ENCODE peak calls at places on chromosomes 7 and 10, in eight cellular contexts. S is HCT116, Q is IMR-90, H is H54, U is tibial nerve, N is sigmoid colon, E is spleen, T is ovary. C is an unnamed sample.

GRCh38 chr10:71708301-71708703 is 11.3 kb downstream of the C10orf105 start:
- DNase-seq in N (no peak), T (peak), H (peak), Q (no peak), E (peak), U (peak), S (no peak), C (peak)

GRCh38 chr7:104859754-104860426 is 154.1 kb upstream of the KMT2E start:
- DNase-seq in T (no peak), S (no peak), E (no peak), Q (no peak), U (no peak), H (no peak), N (no peak), C (no peak)

GRCh38 chr10:125281091-125281490 is 120.7 kb upstream of the CTBP2 start:
- DNase-seq in U (no peak), H (no peak), N (no peak), S (no peak), E (no peak), Q (no peak), T (no peak), C (no peak)

GRCh38 chr10:79242620-79243152 is 104.6 kb upstream of the PPIF start:
- DNase-seq in U (no peak), T (peak), Q (peak), N (peak), H (no peak), E (peak), S (no peak), C (peak)

GRCh38 chr10:95788830-95789229 is 32.9 kb downstream of the ENTPD1 start:
- DNase-seq in T (no peak), N (no peak), H (no peak), S (no peak), Q (peak), U (no peak), E (no peak), C (no peak)

GRCh38 chr7:33722383-33723096 is 182.8 kb upstream of the BMPER start:
- DNase-seq in S (peak), T (no peak), U (no peak), H (peak), N (no peak), E (no peak), Q (peak), C (no peak)

GRCh38 chr10:86801995-86802394 is 45.6 kb downstream of the BMPR1A start:
- DNase-seq in H (no peak), N (no peak), S (no peak), Q (no peak), U (no peak), T (no peak), E (no peak), C (no peak)

GRCh38 chr10:83253272-83253671 is 886.0 kb upstream of the GHITM start:
- DNase-seq in S (no peak), Q (no peak), N (no peak), H (no peak), T (no peak), E (no peak), U (no peak), C (no peak)

GRCh38 chr7:32275216-32275979 is 205.2 kb upstream of the PDE1C start:
- DNase-seq in H (no peak), Q (no peak), E (no peak), U (no peak), S (no peak), N (no peak), T (no peak), C (no peak)

GRCh38 chr10:31242902-31243301 is 76.1 kb upstream of the ZEB1 start:
- DNase-seq in H (peak), N (no peak), Q (peak), S (peak), T (no peak), E (peak), U (no peak), C (peak)

GRCh38 chr10:13891542-13892431 is 305.0 kb downstream of the PRPF18 start:
- DNase-seq in N (no peak), T (peak), S (no peak), U (no peak), H (peak), E (no peak), Q (no peak), C (no peak)

GRCh38 chr10:1661416-1661815 is 75.9 kb downstream of the ADARB2 start:
- DNase-seq in S (no peak), U (no peak), H (no peak), Q (no peak), N (no peak), T (no peak), E (no peak), C (no peak)

GRCh38 chr7:70710011-70710480 is 421.9 kb upstream of the GALNT17 start:
- DNase-seq in Q (peak), E (no peak), N (no peak), T (no peak), S (no peak), H (peak), U (no peak), C (no peak)

GRCh38 chr10:88271736-88272135 is 311.4 kb downstream of the RNLS start:
- DNase-seq in T (no peak), Q (peak), E (no peak), H (no peak), S (no peak), N (no peak), U (no peak), C (no peak)

GRCh38 chr10:78913219-78914059 is 155.3 kb upstream of the ZMIZ1 start:
- DNase-seq in U (no peak), T (peak), S (no peak), N (no peak), E (peak), H (no peak), Q (no peak), C (no peak)

GRCh38 chr10:132179551-132180392 is 7.0 kb upstream of the DPYSL4 start:
- DNase-seq in E (peak), U (no peak), T (no peak), S (no peak), N (no peak), Q (no peak), H (no peak), C (no peak)

GRCh38 chr7:151085691-151086620 is at the start of gene AGAP3:
- DNase-seq in S (peak), E (peak), T (peak), N (peak), H (peak), U (peak), Q (peak), C (peak)

GRCh38 chr7:113285411-113285810 is 167.1 kb upstream of the SMIM30 start:
- DNase-seq in U (no peak), E (no peak), N (no peak), Q (peak), S (no peak), H (no peak), T (no peak), C (no peak)

GRCh38 chr7:70789481-70790214 is 342.3 kb upstream of the GALNT17 start:
- DNase-seq in U (no peak), Q (no peak), E (no peak), T (no peak), S (no peak), N (no peak), H (no peak), C (no peak)

GRCh38 chr10:109961181-109962001 is 38.1 kb upstream of the XPNPEP1 start:
- DNase-seq in S (no peak), N (no peak), T (no peak), U (no peak), E (no peak), H (no peak), Q (peak), C (no peak)

GRCh38 chr10:118041316-118041715 is 5.4 kb downstream of the RAB11FIP2 start:
- DNase-seq in S (no peak), Q (peak), N (no peak), U (no peak), E (no peak), H (no peak), T (no peak), C (no peak)

GRCh38 chr10:59896186-59896585 is 10.2 kb downstream of the CCDC6 start:
- DNase-seq in S (no peak), Q (no peak), N (peak), T (no peak), U (no peak), H (no peak), E (no peak), C (peak)

GRCh38 chr10:92124020-92124419 is 166.9 kb downstream of the CPEB3 start:
- DNase-seq in H (no peak), U (no peak), N (no peak), T (no peak), Q (no peak), S (no peak), E (no peak), C (no peak)

GRCh38 chr7:133275008-133275407 is 22.1 kb downstream of the EXOC4 start:
- DNase-seq in H (no peak), Q (no peak), E (no peak), N (no peak), U (no peak), S (no peak), T (no peak), C (no peak)

GRCh38 chr10:120827251-120827875 is 23.8 kb upstream of the WDR11 start:
- DNase-seq in T (no peak), E (no peak), H (no peak), U (no peak), Q (no peak), N (no peak), S (no peak), C (no peak)

GRCh38 chr10:62306663-62307062 is 38.0 kb upstream of the RTKN2 start:
- DNase-seq in U (no peak), Q (no peak), H (no peak), N (no peak), S (no peak), E (peak), T (no peak), C (no peak)

GRCh38 chr7:65931685-65932084 is 50.3 kb downstream of the GUSB start:
- DNase-seq in E (no peak), H (no peak), Q (no peak), S (no peak), T (no peak), N (no peak), U (no peak), C (no peak)

GRCh38 chr7:42726066-42726785 is 185.6 kb downstream of the C7orf25 start:
- DNase-seq in T (no peak), S (no peak), Q (no peak), H (no peak), E (no peak), U (no peak), N (no peak), C (no peak)

GRCh38 chr10:89355373-89355772 is 22.5 kb upstream of the IFIT1B start:
- DNase-seq in H (no peak), N (no peak), U (no peak), Q (peak), E (no peak), T (no peak), S (no peak), C (no peak)

GRCh38 chr10:73785721-73786511 is 510 bp downstream of the ZSWIM8 start:
- DNase-seq in U (no peak), S (no peak), T (no peak), N (no peak), H (peak), Q (peak), E (peak), C (peak)

GRCh38 chr7:22681852-22682657 is 44.9 kb upstream of the IL6 start:
- DNase-seq in T (no peak), S (no peak), U (no peak), E (no peak), Q (no peak), N (no peak), H (no peak), C (no peak)
- TF ChIP-seq POLR2A in T (no peak), S (no peak), U (no peak), E (no peak), Q (no peak), N (no peak), H (no peak), C (no peak)

DNA sequence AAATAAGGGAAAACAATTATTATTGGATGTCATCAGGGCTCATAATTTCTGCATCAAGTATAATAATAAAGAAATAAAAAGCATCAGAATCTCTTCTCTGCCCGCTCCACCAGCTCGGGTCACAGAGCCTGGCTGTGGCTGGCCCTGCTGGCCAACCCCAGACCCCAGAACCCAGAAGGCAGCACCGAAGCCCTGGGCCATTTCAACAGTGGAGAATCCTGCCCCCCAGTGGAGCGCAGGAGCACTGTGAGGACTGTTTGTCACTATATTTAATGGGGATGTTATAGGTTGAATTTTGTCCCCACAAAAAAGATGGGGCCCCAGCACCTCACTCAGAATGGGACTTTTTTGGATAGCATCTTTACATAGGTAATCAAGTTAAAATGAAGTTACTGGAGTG is 27.3 kb downstream of the DENND11 start:
- DNase-seq in T (no peak), Q (no peak), U (no peak), E (no peak), N (no peak), H (no peak), S (no peak), C (peak)
- TF ChIP-seq POLR2A in T (no peak), Q (no peak), U (no peak), E (no peak), N (no peak), H (no peak), S (no peak), C (no peak)

GRCh38 chr7:16268821-16269768 is 152.2 kb downstream of the CRPPA start:
- DNase-seq in H (no peak), N (no peak), Q (peak), S (peak), U (no peak), T (no peak), E (no peak), C (peak)
- TF ChIP-seq POLR2A in H (no peak), N (no peak), Q (no peak), S (no peak), U (no peak), T (no peak), E (no peak), C (no peak)

DNA sequence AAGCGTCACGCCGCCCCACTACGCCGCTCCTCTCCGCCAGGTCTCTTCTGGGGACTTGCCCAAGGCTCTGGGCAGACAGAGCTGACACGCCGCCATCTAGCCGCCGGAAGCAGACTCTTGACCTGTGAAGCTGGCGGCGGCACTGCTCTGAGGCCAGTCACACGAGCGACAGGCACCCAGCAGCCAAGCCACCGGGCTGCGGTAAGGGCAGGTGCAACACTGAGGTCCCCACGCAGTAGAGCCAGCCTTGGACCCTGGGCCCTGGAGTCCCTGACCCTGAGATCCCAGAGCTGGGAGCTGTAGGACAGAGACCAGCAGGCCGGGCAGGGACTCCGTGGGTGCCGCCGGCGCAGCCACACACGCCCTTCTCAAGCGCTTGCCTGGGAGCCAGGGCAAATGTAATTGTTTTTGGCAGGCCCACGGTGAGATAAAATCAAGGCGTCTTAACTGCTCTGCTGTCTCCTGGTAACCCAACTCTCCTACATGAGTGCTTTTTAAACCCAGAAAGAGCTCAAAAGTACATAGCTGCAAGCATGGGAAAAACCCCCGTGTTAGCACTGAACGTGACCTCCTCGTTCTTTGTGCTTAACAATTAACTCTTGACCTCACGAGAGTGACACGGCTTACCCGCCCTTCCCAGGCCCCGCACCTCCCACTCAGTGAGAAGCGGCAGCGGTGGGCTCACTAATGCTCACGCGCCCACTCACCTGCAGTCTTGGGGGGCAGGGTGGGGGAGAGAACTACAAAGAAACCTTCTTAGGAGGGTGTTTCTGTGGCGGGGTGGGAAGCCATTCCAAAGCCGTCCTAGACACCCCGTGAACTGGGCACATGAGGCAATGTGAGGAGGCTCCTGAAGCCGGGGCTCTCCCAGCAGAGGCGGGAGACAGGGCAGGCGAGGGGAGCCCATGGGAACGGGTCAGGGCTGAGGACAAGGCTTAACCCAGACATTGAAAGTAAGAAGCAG is 8.5 kb downstream of the GPER1 start:
- DNase-seq in U (no peak), S (no peak), Q (no peak), H (no peak), N (no peak), E (peak), T (no peak), C (peak)
- TF ChIP-seq POLR2A in U (no peak), S (no peak), Q (no peak), H (no peak), N (no peak), E (no peak), T (no peak), C (no peak)

GRCh38 chr7:43870316-43870715 is 999 bp upstream of the MRPS24 start:
- DNase-seq in E (no peak), U (no peak), T (no peak), H (no peak), Q (no peak), S (no peak), N (no peak), C (no peak)

GRCh38 chr7:43869898-43870240 is 552 bp upstream of the MRPS24 start:
- DNase-seq in U (peak), E (peak), H (peak), Q (peak), S (no peak), T (peak), N (peak), C (peak)

GRCh38 chr7:43868181-43868580 is 1.1 kb downstream of the MRPS24 start:
- DNase-seq in T (no peak), E (peak), S (no peak), H (no peak), U (no peak), Q (no peak), N (no peak), C (peak)

GRCh38 chr7:43868681-43869017 is 668 bp downstream of the MRPS24 start:
- DNase-seq in E (no peak), N (no peak), U (no peak), T (no peak), S (no peak), H (no peak), Q (no peak), C (no peak)

DNA sequence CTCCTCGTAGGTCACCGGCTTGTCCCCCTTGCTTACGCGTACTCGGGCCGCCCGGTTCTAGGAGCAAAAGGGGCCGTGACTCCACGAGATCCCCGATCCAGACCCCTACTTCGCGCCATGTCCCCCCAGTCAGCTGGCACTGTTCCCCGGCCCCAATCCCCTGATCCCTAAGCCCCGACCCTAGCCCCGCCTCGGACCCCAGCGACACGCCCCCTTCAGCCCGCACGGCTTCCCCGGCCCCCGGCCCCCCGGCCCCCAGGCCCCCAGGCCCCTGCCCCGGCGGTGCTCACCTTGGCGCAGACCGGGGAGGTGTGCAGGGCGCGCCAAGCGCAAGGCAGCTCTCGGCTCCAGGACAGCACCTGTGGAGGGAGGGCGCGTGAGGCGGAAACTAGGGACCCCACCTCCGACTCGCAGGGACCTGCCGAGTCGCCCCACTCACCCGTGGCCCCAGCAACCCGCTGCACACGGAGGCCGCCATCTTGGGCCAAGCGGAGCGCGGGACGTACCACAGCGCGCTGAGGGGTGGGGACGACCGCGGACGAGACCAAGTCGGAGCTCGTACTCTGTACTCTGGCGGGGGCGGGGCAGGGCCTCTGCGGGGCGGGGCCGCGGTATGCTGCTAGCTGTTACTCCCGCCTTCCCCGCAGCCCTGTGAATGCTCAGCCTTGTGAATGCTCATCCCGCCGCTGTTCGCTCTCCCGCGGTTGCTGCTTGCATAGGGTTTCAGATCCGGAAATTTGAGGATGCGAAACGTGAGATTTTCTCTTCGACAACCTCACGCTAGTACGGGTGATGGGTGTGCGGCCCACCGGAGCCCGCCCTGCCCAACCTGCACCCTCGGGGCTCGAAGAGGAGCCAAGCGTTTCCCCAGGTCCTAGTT is at the start of gene MRPS24:
- DNase-seq in S (peak), N (peak), Q (peak), U (peak), H (peak), T (peak), E (peak), C (peak)
- TF ChIP-seq POLR2A in S (peak), N (peak), Q (peak), U (peak), H (peak), T (peak), E (no peak), C (peak)

DNA sequence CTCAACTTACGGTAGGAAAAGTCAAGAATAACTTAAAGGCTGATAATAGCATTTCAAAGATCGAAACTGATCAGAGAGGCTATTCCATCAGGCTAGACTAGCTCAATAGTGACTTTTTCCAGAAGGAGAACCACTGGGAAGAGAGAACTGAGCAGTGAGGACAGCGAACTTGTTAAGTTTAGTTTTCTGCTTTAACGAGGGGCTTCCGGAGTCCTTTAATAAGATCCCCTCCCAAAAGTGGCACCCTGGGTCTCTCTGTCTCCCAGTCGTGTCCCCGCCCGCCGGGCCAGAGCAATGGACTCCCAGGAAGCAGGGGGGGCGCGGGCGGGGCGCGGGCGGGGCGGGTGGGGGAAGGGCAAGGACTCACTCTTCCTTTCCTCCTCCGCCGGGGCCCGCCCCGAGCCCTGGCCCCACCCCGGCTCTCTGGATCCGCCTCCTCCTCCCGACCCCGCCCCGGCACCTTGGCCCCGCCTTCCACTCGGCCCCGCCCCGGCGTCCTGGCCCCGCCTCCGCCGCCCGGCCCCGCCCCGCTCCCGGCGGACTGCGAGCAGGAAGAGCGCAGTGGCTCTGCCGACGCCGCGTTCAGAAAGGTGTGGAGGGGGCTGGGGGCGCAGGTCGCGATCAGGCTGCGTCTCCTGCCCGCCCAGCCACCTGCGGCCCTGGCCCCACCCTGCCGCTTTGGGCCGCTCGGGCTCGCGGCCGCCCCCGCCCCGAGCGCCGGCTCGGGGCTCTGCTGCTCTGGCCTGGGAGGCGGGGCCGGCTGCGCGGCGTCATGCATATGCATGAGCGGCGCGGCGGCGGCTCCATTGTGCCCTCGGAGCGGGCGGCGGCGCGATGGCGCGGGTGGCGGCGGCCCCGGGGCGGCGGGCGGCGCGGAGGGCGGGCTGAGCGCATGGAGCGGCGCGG is at the start of gene ZMIZ2:
- DNase-seq in S (peak), T (peak), U (peak), H (peak), N (peak), Q (peak), E (peak), C (peak)
- TF ChIP-seq POLR2A in S (no peak), T (peak), U (peak), H (peak), N (peak), Q (peak), E (no peak), C (peak)

C was measured in erythroblast.